ENCODE peak calls at places on chromosomes 4 and X, in four cellular contexts. R, L, K and N are unnamed samples.

GRCh38 chr4:33649015-33649414 is 2595.3 kb downstream of the ARAP2 start:
- DNase-seq in R (peak), L (peak), K (peak), N (peak)

GRCh38 chrX:54358424-54359211 is 772 bp upstream of the WNK3 start:
- DNase-seq in R (peak), L (no peak), K (peak), N (peak)

GRCh38 chr4:7156273-7157139 is 35.8 kb upstream of the SORCS2 start:
- DNase-seq in R (peak), L (no peak), K (peak), N (peak)

GRCh38 chr4:7434766-7435150 is at the start of gene PSAPL1:
- DNase-seq in R (peak), L (no peak), K (peak), N (peak)

GRCh38 chrX:15299945-15300851 is 15.2 kb downstream of the ASB11 start:
- DNase-seq in R (peak), L (no peak), K (peak), N (peak)

GRCh38 chrX:31058284-31058683 is 13.6 kb downstream of the FTHL17 start:
- DNase-seq in R (no peak), L (no peak), K (no peak), N (no peak)

GRCh38 chrX:20135956-20136355 is 5.7 kb downstream of the EIF1AX start:
- DNase-seq in R (no peak), L (no peak), K (no peak), N (no peak)

GRCh38 chrX:138756234-138756633 is 44.7 kb upstream of the FGF13 start:
- DNase-seq in R (peak), L (no peak), K (peak), N (peak)

GRCh38 chr4:39933689-39934590 is 43.8 kb downstream of the PDS5A start:
- DNase-seq in R (peak), L (peak), K (peak), N (peak)

GRCh38 chrX:112769034-112769433 is 71.6 kb downstream of the AMOT start:
- DNase-seq in R (no peak), L (no peak), K (peak), N (no peak)

GRCh38 chr4:1105662-1106061 is 7.7 kb downstream of the RNF212 start:
- DNase-seq in R (no peak), L (no peak), K (no peak), N (peak)

GRCh38 chr4:146367347-146367746 is 153.0 kb downstream of the REELD1 start:
- DNase-seq in R (no peak), L (no peak), K (no peak), N (no peak)

GRCh38 chr4:142974331-142974730 is 128.2 kb upstream of the INPP4B start:
- DNase-seq in R (no peak), L (no peak), K (no peak), N (no peak)

GRCh38 chr4:109213056-109213455 is 89.4 kb downstream of the COL25A1 start:
- DNase-seq in R (no peak), L (no peak), K (no peak), N (no peak)

GRCh38 chr4:95693594-95693993 is 144.8 kb upstream of the UNC5C start:
- DNase-seq in R (no peak), L (no peak), K (peak), N (peak)

GRCh38 chrX:70133303-70134115 is at the start of gene IGBP1:
- DNase-seq in R (peak), L (peak), K (peak), N (peak)
- TF ChIP-seq CTCF in R (peak), L (peak), K (peak), N (peak)

DNA sequence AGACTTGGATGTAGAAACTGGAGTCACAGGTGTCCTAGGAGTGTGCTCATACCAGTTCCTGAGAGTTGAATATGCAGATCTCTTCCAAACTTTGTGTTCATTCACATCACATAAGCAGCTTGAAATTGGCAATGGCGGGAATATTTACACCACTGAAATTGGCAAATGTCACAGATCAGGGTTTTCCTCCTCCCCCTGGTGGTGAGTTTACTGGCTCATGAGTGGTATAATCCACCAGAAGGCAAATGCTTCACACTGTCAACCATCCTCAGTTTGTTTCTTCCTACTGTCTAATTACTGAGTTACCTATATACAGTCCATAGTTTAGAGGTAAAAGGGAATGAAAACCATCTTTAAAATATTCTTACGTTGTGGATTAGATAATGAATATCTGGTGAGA is 193.3 kb upstream of the BANK1 start:
- DNase-seq in R (no peak), L (no peak), K (peak), N (no peak)
- TF ChIP-seq CTCF in R (peak), L (no peak), K (peak), N (peak)

DNA sequence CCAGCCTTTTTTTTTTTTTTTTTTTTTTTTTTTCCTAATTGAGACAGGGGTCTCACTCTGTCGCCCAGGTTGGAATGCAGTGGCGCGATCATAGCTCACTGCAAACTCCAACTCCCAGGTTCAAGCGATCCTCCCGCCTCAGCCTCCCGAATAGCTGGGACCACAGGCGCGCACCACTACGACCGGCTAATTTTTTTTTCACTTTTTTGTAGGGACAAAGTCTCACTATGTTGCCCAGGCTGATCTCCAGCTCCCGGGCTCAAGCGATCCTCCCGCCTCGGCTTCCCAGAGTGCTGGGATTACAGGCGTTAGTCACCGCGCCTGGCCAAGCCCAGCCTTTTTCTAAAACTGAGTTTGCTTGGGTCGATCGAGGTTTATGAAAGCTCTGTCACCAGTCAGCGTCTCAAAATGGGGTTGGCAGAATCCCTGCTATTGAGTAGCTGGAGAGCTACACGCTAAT is 1.3 kb upstream of the OTUD5 start:
- DNase-seq in R (peak), L (no peak), K (peak), N (peak)
- TF ChIP-seq CTCF in R (no peak), L (no peak), K (no peak), N (no peak)

GRCh38 chr4:177100307-177100706 is 209.4 kb upstream of the NEIL3 start:
- DNase-seq in R (no peak), L (no peak), K (no peak), N (no peak)
- TF ChIP-seq CTCF in R (no peak), L (no peak), K (no peak), N (peak)